ENCODE peak calls at places on chromosomes 11 and 22, in seven cellular contexts. G, C, Q, D, K, V and L are unnamed samples.

GRCh38 chr11:119663279-119663678 is 65.7 kb downstream of the NECTIN1 start:
- DNase-seq in G (no peak), C (no peak), Q (no peak), D (no peak), K (no peak), V (no peak), L (no peak)

GRCh38 chr11:13923716-13924650 is 38.5 kb upstream of the SPON1 start:
- DNase-seq in G (peak; percentile 27), C (no peak), Q (no peak), D (no peak), K (peak; percentile 14), V (no peak), L (no peak)

GRCh38 chr11:120134106-120134930 is 3.6 kb downstream of the TRIM29 start:
- DNase-seq in G (no peak), C (no peak), Q (no peak), D (no peak), K (no peak), V (no peak), L (peak; percentile 1)

GRCh38 chr11:61550665-61551227 is 30.1 kb downstream of the SYT7 start:
- DNase-seq in G (no peak), C (no peak), Q (no peak), D (no peak), K (no peak), V (no peak), L (no peak)

GRCh38 chr11:59857444-59858434 is 8.5 kb downstream of the TCN1 start:
- DNase-seq in G (peak; percentile 45), C (no peak), Q (no peak), D (peak; percentile 86), K (no peak), V (peak; percentile 29), L (no peak)

GRCh38 chr22:46619830-46620501 is at the start of gene GRAMD4:
- DNase-seq in G (no peak), C (no peak), Q (no peak), D (peak; percentile 20), K (no peak), V (no peak), L (no peak)

GRCh38 chr11:62392944-62393628 is 25.7 kb upstream of the SCGB1A1 start:
- DNase-seq in G (no peak), C (no peak), Q (no peak), D (peak; percentile 76), K (no peak), V (peak; percentile 82), L (no peak)

GRCh38 chr11:30863177-30863576 is 277.0 kb upstream of the MPPED2 start:
- DNase-seq in G (no peak), C (no peak), Q (no peak), D (no peak), K (no peak), V (no peak), L (no peak)

GRCh38 chr22:35376728-35377472 is 4.0 kb upstream of the HMOX1 start:
- DNase-seq in G (peak; percentile 100), C (peak; percentile 97), Q (peak; percentile 97), D (peak; percentile 95), K (no peak), V (peak; percentile 96), L (peak; percentile 91)

GRCh38 chr11:58829736-58830135 is 14.8 kb downstream of the GLYATL2 start:
- DNase-seq in G (peak; percentile 35), C (no peak), Q (peak; percentile 13), D (no peak), K (no peak), V (no peak), L (no peak)

GRCh38 chr11:100866453-100866852 is 179.4 kb downstream of the ARHGAP42 start:
- DNase-seq in G (no peak), C (no peak), Q (no peak), D (no peak), K (no peak), V (no peak), L (no peak)

GRCh38 chr11:77884186-77884828 is 63.4 kb downstream of the AAMDC start:
- DNase-seq in G (peak; percentile 42), C (no peak), Q (peak; percentile 48), D (no peak), K (no peak), V (no peak), L (no peak)

GRCh38 chr11:14642873-14643696 is 519 bp upstream of the PDE3B start:
- DNase-seq in G (no peak), C (no peak), Q (no peak), D (peak; percentile 65), K (no peak), V (peak; percentile 15), L (no peak)

GRCh38 chr11:22669368-22669767 is 3.0 kb downstream of the GAS2 start:
- DNase-seq in G (no peak), C (no peak), Q (no peak), D (no peak), K (no peak), V (no peak), L (no peak)

GRCh38 chr11:30889116-30889765 is 303.1 kb upstream of the MPPED2 start:
- DNase-seq in G (peak; percentile 12), C (no peak), Q (no peak), D (no peak), K (no peak), V (no peak), L (no peak)

GRCh38 chr22:46777609-46777970 is 15.1 kb downstream of the TBC1D22A start:
- DNase-seq in G (no peak), C (no peak), Q (no peak), D (no peak), K (peak; percentile 39), V (no peak), L (no peak)

GRCh38 chr22:24156146-24156914 is 25.0 kb upstream of the SUSD2 start:
- DNase-seq in G (peak; percentile 36), C (no peak), Q (no peak), D (no peak), K (peak; percentile 40), V (no peak), L (peak; percentile 41)

GRCh38 chr11:126766425-126766824 is 234.1 kb downstream of the KIRREL3 start:
- DNase-seq in G (no peak), C (no peak), Q (no peak), D (no peak), K (no peak), V (peak; percentile 1), L (no peak)

GRCh38 chr11:33988586-33989370 is 62.8 kb upstream of the CAPRIN1 start:
- DNase-seq in G (no peak), C (no peak), Q (no peak), D (no peak), K (no peak), V (peak; percentile 7), L (no peak)

GRCh38 chr22:23249506-23250423 is 69.5 kb downstream of the BCR start:
- DNase-seq in G (no peak), C (no peak), Q (no peak), D (peak; percentile 86), K (no peak), V (no peak), L (no peak)

GRCh38 chr11:125376117-125376516 is 119.9 kb downstream of the FEZ1 start:
- DNase-seq in G (no peak), C (no peak), Q (no peak), D (peak; percentile 8), K (no peak), V (no peak), L (no peak)

GRCh38 chr22:29102300-29102699 is 29.5 kb downstream of the KREMEN1 start:
- DNase-seq in G (no peak), C (no peak), Q (no peak), D (no peak), K (no peak), V (no peak), L (no peak)

DNA sequence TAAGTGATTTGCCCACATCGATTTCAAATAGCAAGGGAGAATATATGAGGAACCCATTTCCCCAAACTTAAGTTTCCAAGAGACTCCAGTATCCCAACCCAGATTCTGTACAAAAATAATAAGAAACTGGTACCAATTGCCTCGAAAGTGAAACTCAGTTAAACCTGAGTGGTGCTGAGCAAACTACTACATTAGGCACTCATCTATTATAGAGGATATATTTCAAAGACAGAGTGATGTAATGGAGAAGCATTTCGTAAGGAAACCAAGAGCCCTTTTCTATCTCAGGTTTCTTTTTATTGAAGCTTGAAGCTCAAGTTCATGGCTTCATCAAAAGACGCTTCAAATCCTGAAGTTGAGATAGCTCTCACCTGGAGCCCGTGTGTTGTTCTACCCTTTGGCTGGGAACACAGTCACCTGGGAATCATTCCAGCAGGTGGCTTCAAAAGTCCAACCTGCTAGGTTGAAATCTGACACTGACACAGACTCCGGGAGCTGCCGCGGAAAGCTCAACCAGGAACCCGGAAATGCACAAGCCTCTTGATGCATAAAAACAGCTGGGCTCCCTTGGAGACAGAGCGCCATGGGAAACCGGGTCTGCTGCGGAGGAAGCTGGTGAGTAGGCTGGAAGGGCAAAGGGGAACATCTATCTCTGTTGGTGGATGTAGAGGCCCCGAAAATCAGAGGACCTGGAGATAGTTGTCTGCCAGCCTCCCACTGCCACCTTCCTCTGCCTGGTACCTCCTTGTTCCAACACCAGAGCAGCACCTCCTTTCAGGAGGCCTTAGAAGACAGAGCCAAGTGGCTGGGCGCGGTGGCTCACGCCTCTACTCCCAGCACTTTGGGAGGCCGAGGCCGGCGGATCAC is at the start of gene C11orf52:
- DNase-seq in G (peak; percentile 44), C (no peak), Q (no peak), D (peak; percentile 51), K (no peak), V (no peak), L (peak; percentile 55)
- TF ChIP-seq CTCF in G (no peak), C (no peak), Q (no peak), D (no peak), K (no peak), V (no peak), L (no peak)

GRCh38 chr11:65471410-65471762 is 27.5 kb upstream of the MALAT1 start:
- DNase-seq in G (peak; percentile 78), C (no peak), Q (no peak), D (peak; percentile 91), K (no peak), V (peak; percentile 91), L (peak; percentile 56)
- TF ChIP-seq CTCF in G (peak; percentile 53), C (peak; percentile 65), Q (peak; percentile 56), D (peak; percentile 94), K (no peak), V (peak; percentile 61), L (peak; percentile 12)

DNA sequence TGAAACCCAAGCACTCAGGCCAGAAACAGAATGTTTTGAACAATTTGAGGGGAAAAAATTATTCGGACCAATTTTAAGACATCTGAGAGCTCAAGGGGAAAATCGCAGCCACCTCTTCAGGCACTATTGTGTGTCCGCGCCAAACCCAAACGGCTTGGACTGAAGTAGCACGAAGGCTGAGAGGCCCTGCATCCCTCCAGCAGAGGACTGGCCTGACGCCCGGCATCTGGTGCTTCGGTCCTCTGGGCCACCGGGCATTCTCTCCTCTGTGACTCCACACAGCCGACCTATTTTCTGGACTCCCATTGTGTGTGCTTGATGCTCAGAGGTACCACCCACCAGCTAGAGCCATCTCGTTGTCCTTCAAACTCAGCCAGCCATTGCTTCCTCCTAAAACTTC is 450.5 kb downstream of the SOX6 start:
- DNase-seq in G (no peak), C (no peak), Q (no peak), D (no peak), K (no peak), V (no peak), L (no peak)
- TF ChIP-seq CTCF in G (no peak), C (no peak), Q (no peak), D (no peak), K (no peak), V (no peak), L (no peak)

DNA sequence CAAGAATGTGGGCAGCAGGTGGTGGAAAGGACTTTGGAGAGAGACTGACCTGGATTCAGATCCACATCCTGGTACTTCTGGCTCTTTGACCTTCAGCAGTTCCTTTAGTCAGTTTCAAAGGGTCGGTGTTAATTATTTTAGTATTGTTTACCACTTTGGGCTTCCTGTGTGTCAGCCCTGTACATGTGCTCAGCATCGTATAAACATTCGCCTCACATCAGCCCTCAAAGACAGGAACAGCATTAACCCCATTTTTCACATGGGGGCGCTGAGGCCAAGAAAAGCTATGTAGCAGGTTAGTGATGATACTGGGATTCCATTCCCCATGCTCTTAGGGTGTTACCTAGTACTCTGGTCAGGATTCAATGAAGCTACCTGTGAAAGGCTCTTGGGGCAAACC is 72.1 kb upstream of the YWHAH start:
- DNase-seq in G (no peak), C (no peak), Q (no peak), D (peak; percentile 76), K (no peak), V (peak; percentile 14), L (peak; percentile 41)
- TF ChIP-seq CTCF in G (no peak), C (no peak), Q (no peak), D (peak; percentile 80), K (no peak), V (no peak), L (no peak)